ENCODE peak calls at places on chromosomes 16 and 17, in six cellular contexts. Z is activated T-helper 1 cell treated with Interleukin-2 at 50 U/mL for 16 hours; N is activated T-cell treated with anti-CD3 and anti-CD28 coated beads for 1 hour; P is lower lobe of right lung; E is CD8-positive, alpha-beta memory T cell; Y is AG09319. V is an unnamed sample.

GRCh38 chr17:58386708-58387107 is 30.6 kb downstream of the RNF43 start:
- DNase-seq in N (no peak), Z (no peak), P (no peak), E (no peak), Y (no peak), V (no peak)

GRCh38 chr17:81115219-81115618 is 50.1 kb upstream of the PVALEF start:
- DNase-seq in Y (no peak), Z (no peak), P (no peak), N (no peak), E (no peak), V (no peak)

GRCh38 chr17:79832211-79833109 is 6.8 kb downstream of the CBX4 start:
- DNase-seq in P (peak; percentile 56), N (no peak), E (no peak), Y (no peak), Z (no peak), V (no peak)

GRCh38 chr17:28684963-28685362 is 23.0 kb downstream of the SUPT6H start:
- DNase-seq in N (no peak), E (no peak), Y (peak; percentile 22), P (no peak), Z (no peak), V (no peak)

GRCh38 chr17:47978324-47978723 is 7.4 kb downstream of the CDK5RAP3 start:
- DNase-seq in Z (no peak), N (peak; percentile 20), Y (no peak), E (peak; percentile 8), P (no peak), V (peak; percentile 62)

GRCh38 chr17:31549121-31549524 is 157.6 kb downstream of the RAB11FIP4 start:
- DNase-seq in Z (no peak), Y (no peak), P (no peak), N (no peak), E (no peak), V (no peak)

GRCh38 chr17:81713556-81714411 is 1.7 kb downstream of the SLC25A10 start:
- DNase-seq in E (no peak), Y (no peak), Z (no peak), P (no peak), N (no peak), V (no peak)

GRCh38 chr16:72537684-72538083 is 365.7 kb upstream of the PMFBP1 start:
- DNase-seq in Z (no peak), E (no peak), N (no peak), P (no peak), Y (no peak), V (no peak)

GRCh38 chr17:30415491-30415890 is 36.8 kb downstream of the CPD start:
- DNase-seq in E (no peak), Z (no peak), N (no peak), P (no peak), Y (no peak), V (no peak)